ENCODE peak calls at places on chromosomes 11 and 22, in seven cellular contexts. G is naive thymus-derived CD4-positive, alpha-beta T cell; V is thyroid gland; U is neural crest cell; D is activated T-helper 2 cell treated with anti-CD3 and anti-CD28 coated beads, Interferon-gamma antibody, Interleukin-2, Interleukin-4, amounts not matched to agents 10 μg/mL and 5 μg/mL and 100 μg/mL, durations not matched to agents 14 hours and 24 hours and 36 hours; C is NCI-H1436 treated with DMSO at 0.1 percent for 48 hours; K is NCI-H1930. X is an unnamed sample.

GRCh38 chr22:39570665-39571064 is at the start of gene CACNA1I:
- DNase-seq in U (no peak), D (no peak), K (no peak), V (no peak), G (no peak), C (no peak), X (no peak)

GRCh38 chr22:48106715-48107259 is 1344.3 kb downstream of the TBC1D22A start:
- DNase-seq in C (no peak), U (no peak), K (no peak), G (no peak), V (no peak), D (no peak), X (no peak)

GRCh38 chr11:19441752-19442553 is 201.2 kb upstream of the E2F8 start:
- DNase-seq in C (peak), D (peak), V (no peak), G (no peak), K (no peak), U (no peak), X (no peak)

GRCh38 chr22:20058989-20059770 is 20.9 kb upstream of the DGCR8 start:
- DNase-seq in C (no peak), V (no peak), D (no peak), G (no peak), K (no peak), U (no peak), X (no peak)

GRCh38 chr11:68741536-68741935 is 9.8 kb downstream of the TESMIN start:
- DNase-seq in G (no peak), U (no peak), C (no peak), D (no peak), K (no peak), V (no peak), X (no peak)

GRCh38 chr11:111137846-111138245 is 107.7 kb upstream of the POU2AF2 start:
- DNase-seq in U (no peak), C (no peak), V (no peak), K (no peak), D (no peak), G (no peak), X (no peak)

GRCh38 chr11:124799384-124800225 is 601 bp downstream of the MSANTD2 start:
- DNase-seq in D (peak), U (peak), K (no peak), V (peak), G (peak), C (no peak), X (no peak)

GRCh38 chr11:34013893-34014571 is 37.5 kb upstream of the CAPRIN1 start:
- DNase-seq in V (no peak), U (no peak), C (no peak), G (no peak), D (no peak), K (no peak), X (no peak)

GRCh38 chr11:7892751-7893356 is 38.2 kb downstream of the OR10A6 start:
- DNase-seq in U (no peak), V (no peak), G (peak), D (no peak), K (peak), C (no peak), X (no peak)

GRCh38 chr22:32806296-32806695 is 4.8 kb downstream of the TIMP3 start:
- DNase-seq in K (no peak), U (no peak), C (no peak), D (no peak), G (no peak), V (no peak), X (no peak)

GRCh38 chr11:28400236-28401100 is 292.3 kb downstream of the METTL15 start:
- DNase-seq in V (no peak), C (no peak), G (no peak), U (no peak), K (no peak), D (no peak), X (no peak)

GRCh38 chr11:44568358-44568705 is 2.9 kb downstream of the CD82 start:
- DNase-seq in D (no peak), G (no peak), K (no peak), C (no peak), V (no peak), U (no peak), X (no peak)

GRCh38 chr11:27443746-27444465 is 28.7 kb downstream of the LGR4 start:
- DNase-seq in V (no peak), K (peak), D (no peak), G (no peak), C (peak), U (no peak), X (no peak)